ENCODE peak calls at places on chromosomes 12 and 14, in four cellular contexts. B, N, V and R are unnamed samples.

GRCh38 chr14:104939666-104940410 is 15.2 kb downstream of the PLD4 start:
- DNase-seq in B (no peak), N (no peak), V (no peak), R (no peak)

GRCh38 chr12:20314325-20314724 is 54.0 kb upstream of the PDE3A start:
- DNase-seq in B (no peak), N (no peak), V (no peak), R (no peak)

GRCh38 chr12:96197503-96198272 is 3.5 kb downstream of the ELK3 start:
- DNase-seq in B (no peak), N (no peak), V (no peak), R (no peak)

GRCh38 chr12:13103391-13104033 is at the start of gene GSG1:
- DNase-seq in B (no peak), N (no peak), V (no peak), R (no peak)

GRCh38 chr14:101815994-101816393 is 54.5 kb downstream of the PPP2R5C start:
- DNase-seq in B (no peak), N (no peak), V (no peak), R (no peak)

GRCh38 chr12:72368719-72369505 is 96.7 kb downstream of the TRHDE start:
- DNase-seq in B (no peak), N (no peak), V (no peak), R (no peak)

GRCh38 chr12:121614872-121615467 is 11.4 kb upstream of the ORAI1 start:
- DNase-seq in B (no peak), N (no peak), V (no peak), R (no peak)

GRCh38 chr14:99562848-99563748 is 40.9 kb downstream of the CCDC85C start:
- DNase-seq in B (no peak), N (peak), V (peak), R (no peak)

GRCh38 chr12:27332407-27333310 is at the start of gene BMAL2:
- DNase-seq in B (peak), N (peak), V (peak), R (peak)

GRCh38 chr12:75944097-75944904 is 87.3 kb downstream of the PHLDA1 start:
- DNase-seq in B (no peak), N (no peak), V (peak), R (no peak)

GRCh38 chr12:62793256-62794217 is 141.4 kb downstream of the PPM1H start:
- DNase-seq in B (peak), N (peak), V (peak), R (peak)

GRCh38 chr14:94028450-94028826 is 2.3 kb downstream of the OTUB2 start:
- DNase-seq in B (no peak), N (peak), V (no peak), R (peak)

GRCh38 chr12:56080556-56081138 is 682 bp downstream of the ERBB3 start:
- DNase-seq in B (no peak), N (no peak), V (no peak), R (no peak)

GRCh38 chr12:103960567-103961227 is 5.0 kb upstream of the TDG start:
- DNase-seq in B (no peak), N (no peak), V (no peak), R (no peak)

GRCh38 chr12:131066886-131067490 is 113.3 kb downstream of the ADGRD1 start:
- DNase-seq in B (no peak), N (no peak), V (no peak), R (no peak)

GRCh38 chr12:51391047-51391837 is at the start of gene GALNT6:
- DNase-seq in B (peak), N (peak), V (peak), R (peak)

GRCh38 chr12:113425960-113426453 is 3.8 kb downstream of the SDSL start:
- DNase-seq in B (no peak), N (no peak), V (no peak), R (no peak)

GRCh38 chr12:25771062-25771461 is 187.4 kb upstream of the RASSF8 start:
- DNase-seq in B (no peak), N (no peak), V (no peak), R (no peak)

GRCh38 chr12:117100851-117101673 is 1.8 kb upstream of the TESC start:
- DNase-seq in B (no peak), N (no peak), V (no peak), R (no peak)

GRCh38 chr14:99506269-99506668 is 25.1 kb downstream of the CCNK start:
- DNase-seq in B (no peak), N (no peak), V (no peak), R (no peak)

GRCh38 chr14:53670701-53671100 is 285.9 kb downstream of the BMP4 start:
- DNase-seq in B (no peak), N (no peak), V (no peak), R (no peak)

GRCh38 chr14:89017417-89017816 is 193.0 kb downstream of the TTC8 start:
- DNase-seq in B (no peak), N (no peak), V (no peak), R (no peak)

GRCh38 chr12:1911598-1912575 is 6.6 kb downstream of the CACNA2D4 start:
- DNase-seq in B (no peak), N (peak), V (peak), R (no peak)

GRCh38 chr12:12007001-12007712 is 63.6 kb upstream of the BCL2L14 start:
- DNase-seq in B (peak), N (no peak), V (no peak), R (peak)

GRCh38 chr12:91327889-91328288 is 145.3 kb upstream of the DCN start:
- DNase-seq in B (no peak), N (no peak), V (no peak), R (no peak)

GRCh38 chr12:112419269-112420133 is 754 bp downstream of the PTPN11 start:
- DNase-seq in B (no peak), N (no peak), V (no peak), R (no peak)

GRCh38 chr12:95805864-95806669 is 15.5 kb upstream of the NTN4 start:
- DNase-seq in B (no peak), N (no peak), V (no peak), R (no peak)

GRCh38 chr12:111033281-111034147 is 113.1 kb upstream of the MYL2 start:
- DNase-seq in B (no peak), N (no peak), V (no peak), R (no peak)